ENCODE peak calls at places on chromosomes 12 and 14, in ten cellular contexts. N is activated naive CD4-positive, alpha-beta T cell treated with Interleukin-2 at 50 U/mL for 16 hours; R is A549; D is amniotic stem cell; C is NCI-H2029; Z is HTR-8/SVneo; S is breast epithelium; K is DMS53; X is cerebellum; Y is fibroblast of mammary gland. O is an unnamed sample.

GRCh38 chr14:72663076-72663487 is 230.8 kb downstream of the DPF3 start:
- DNase-seq in K (no peak), R (no peak), Z (no peak), C (no peak), N (no peak), S (no peak), X (no peak), D (no peak), Y (no peak), O (no peak)

GRCh38 chr12:109114644-109115043 is 1.7 kb upstream of the ACACB start:
- DNase-seq in Y (no peak), S (no peak), K (no peak), D (no peak), C (no peak), R (no peak), N (no peak), Z (no peak), X (no peak), O (no peak)

GRCh38 chr14:76603713-76604112 is 157.6 kb upstream of the VASH1 start:
- DNase-seq in D (no peak), S (no peak), Z (no peak), Y (no peak), R (no peak), K (no peak), X (no peak), C (no peak), N (no peak), O (no peak)

GRCh38 chr12:25590021-25590721 is 37.1 kb upstream of the LMNTD1 start:
- DNase-seq in R (no peak), C (no peak), D (no peak), Z (no peak), X (no peak), K (peak), S (no peak), Y (no peak), N (no peak), O (no peak)

GRCh38 chr12:57632898-57633825 is at the start of gene B4GALNT1:
- DNase-seq in C (no peak), R (peak), D (no peak), Z (peak), X (peak), S (no peak), Y (peak), N (peak), K (peak), O (peak)

GRCh38 chr14:69839017-69839416 is 40.2 kb upstream of the SMOC1 start:
- DNase-seq in D (no peak), C (no peak), Y (no peak), R (no peak), Z (no peak), K (no peak), S (no peak), X (no peak), N (no peak), O (no peak)

GRCh38 chr14:104395276-104395675 is 184.3 kb upstream of the C14orf180 start:
- DNase-seq in S (no peak), D (no peak), X (no peak), C (no peak), R (no peak), N (no peak), K (no peak), Z (no peak), Y (no peak), O (no peak)

GRCh38 chr14:28751467-28752058 is 15.0 kb upstream of the FOXG1 start:
- DNase-seq in C (peak), D (peak), R (peak), Y (peak), K (peak), Z (peak), X (no peak), N (no peak), S (no peak), O (peak)

GRCh38 chr14:100359881-100360280 is 36.7 kb downstream of the SLC25A47 start:
- DNase-seq in R (no peak), K (no peak), Z (no peak), X (no peak), C (no peak), Y (no peak), S (no peak), N (no peak), D (no peak), O (no peak)

GRCh38 chr14:75310295-75311059 is 31.8 kb downstream of the FOS start:
- DNase-seq in K (peak), X (peak), D (peak), R (peak), C (peak), S (peak), N (no peak), Y (peak), Z (no peak), O (peak)

GRCh38 chr14:91415794-91416743 is 1.6 kb downstream of the CCDC88C start:
- DNase-seq in N (peak), Z (no peak), S (no peak), X (peak), Y (no peak), K (peak), C (no peak), D (no peak), R (no peak), O (no peak)

GRCh38 chr14:55416866-55417265 is 5.2 kb upstream of the ATG14 start:
- DNase-seq in D (no peak), N (no peak), S (no peak), C (peak), R (peak), Y (peak), Z (no peak), X (no peak), K (peak), O (peak)

GRCh38 chr14:81211844-81212243 is 8.9 kb downstream of the GTF2A1 start:
- DNase-seq in Y (peak), S (no peak), R (peak), N (peak), Z (no peak), C (no peak), K (no peak), D (no peak), X (no peak), O (no peak)

GRCh38 chr12:28930704-28931103 is 218.4 kb upstream of the FAR2 start:
- DNase-seq in C (no peak), N (no peak), S (no peak), X (no peak), Z (no peak), Y (no peak), R (no peak), D (no peak), K (no peak), O (no peak)

O was measured in glutamatergic neuron.